ENCODE peak calls at places on chromosomes 13 and 19, in four cellular contexts. Z is KBM-7, S is progenitor cell of endocrine pancreas, O is GM12865. J is an unnamed sample.
A peak's percentile ranks its signal among the peaks of the same experiment; 100 is the strongest.

GRCh38 chr19:58010507-58010906 is 7.9 kb upstream of the ZNF606 start:
- DNase-seq in Z (no peak), S (no peak), O (no peak), J (no peak)

GRCh38 chr13:52842440-52842839 is 6.0 kb downstream of the PCDH8 start:
- DNase-seq in Z (no peak), S (no peak), O (no peak), J (no peak)

GRCh38 chr13:113333076-113333475 is 30.9 kb downstream of the GRTP1 start:
- DNase-seq in O (no peak), S (no peak), Z (no peak), J (no peak)

GRCh38 chr13:75432045-75432444 is 49.9 kb downstream of the TBC1D4 start:
- DNase-seq in Z (no peak), O (peak; percentile 16), S (no peak), J (no peak)

GRCh38 chr13:114279770-114280169 is 1.6 kb upstream of the UPF3A start:
- DNase-seq in S (no peak), O (no peak), Z (no peak), J (peak; percentile 46)

GRCh38 chr13:34070006-34070405 is 252.1 kb downstream of the RFC3 start:
- DNase-seq in Z (no peak), S (no peak), O (no peak), J (no peak)

GRCh38 chr13:77584111-77584510 is 48.6 kb downstream of the SCEL start:
- DNase-seq in S (no peak), O (no peak), Z (no peak), J (no peak)

GRCh38 chr19:46718934-46719551 is 2.1 kb upstream of the PRKD2 start:
- DNase-seq in Z (peak; percentile 59), S (no peak), O (peak; percentile 90), J (no peak)

GRCh38 chr19:28971011-28971410 is 241.9 kb downstream of the UQCRFS1 start:
- DNase-seq in S (no peak), O (no peak), Z (no peak), J (no peak)

GRCh38 chr13:36673838-36674326 is at the start of gene SERTM1:
- DNase-seq in Z (peak; percentile 37), S (peak; percentile 56), O (no peak), J (no peak)

GRCh38 chr13:85737952-85738351 is 61.3 kb downstream of the SLITRK6 start:
- DNase-seq in S (no peak), Z (no peak), O (no peak), J (no peak)

GRCh38 chr19:7961930-7962626 is 18.6 kb upstream of the TIMM44 start:
- DNase-seq in S (no peak), Z (no peak), O (no peak), J (peak; percentile 23)

GRCh38 chr19:38736036-38736412 is 8.2 kb downstream of the CAPN12 start:
- DNase-seq in O (peak; percentile 67), Z (no peak), S (no peak), J (no peak)

GRCh38 chr13:106114981-106115554 is 420.4 kb downstream of the EFNB2 start:
- DNase-seq in Z (no peak), S (no peak), O (no peak), J (no peak)

GRCh38 chr19:3969435-3970312 is 1.2 kb downstream of the DAPK3 start:
- DNase-seq in S (peak; percentile 18), O (no peak), Z (no peak), J (no peak)

J was measured in MV-4-11.